ENCODE peak calls at places on chromosomes 5 and 9, in five cellular contexts. S is amniotic stem cell; K is stimulated activated CD8-positive, alpha-beta memory T cell treated with anti-CD3 and anti-CD28 coated beads, Interleukin-4, amount 100 ng/mL, for 48 hours; Y is stimulated activated CD4-positive, alpha-beta T cell treated with anti-CD3 and anti-CD28 coated beads, Interleukin-12 subunit alpha, Interleukin-12 subunit beta, amount 100 ng/mL, for 24 hours; A is nucleus accumbens. M is an unnamed sample.

GRCh38 chr5:145975361-145976066 is 39.1 kb downstream of the SH3RF2 start:
- DNase-seq in S (peak), K (peak), Y (no peak), A (no peak), M (peak)

GRCh38 chr5:149358818-149359217 is 972 bp downstream of the PCYOX1L start:
- DNase-seq in S (no peak), K (no peak), Y (no peak), A (no peak), M (no peak)

GRCh38 chr5:31407921-31408714 is 123.8 kb downstream of the DROSHA start:
- DNase-seq in S (no peak), K (no peak), Y (no peak), A (no peak), M (no peak)

GRCh38 chr5:135560858-135561257 is 17.9 kb downstream of the CXCL14 start:
- DNase-seq in S (peak), K (peak), Y (peak), A (peak), M (peak)

GRCh38 chr9:69696802-69697201 is 24.6 kb upstream of the APBA1 start:
- DNase-seq in S (no peak), K (no peak), Y (no peak), A (no peak), M (no peak)

GRCh38 chr5:60125636-60126035 is 232.1 kb upstream of the PDE4D start:
- DNase-seq in S (no peak), K (no peak), Y (no peak), A (no peak), M (no peak)

GRCh38 chr5:80763873-80764647 is 109.3 kb upstream of the DHFR start:
- DNase-seq in S (no peak), K (no peak), Y (no peak), A (no peak), M (no peak)

GRCh38 chr5:142324377-142324870 is 397 bp downstream of the SPRY4 start:
- DNase-seq in S (no peak), K (no peak), Y (no peak), A (no peak), M (no peak)

GRCh38 chr5:84682531-84682930 is 297.9 kb upstream of the EDIL3 start:
- DNase-seq in S (no peak), K (no peak), Y (no peak), A (no peak), M (no peak)

GRCh38 chr5:38715671-38716070 is 130.1 kb upstream of the OSMR start:
- DNase-seq in S (no peak), K (no peak), Y (no peak), A (no peak), M (no peak)

GRCh38 chr5:53276825-53277224 is 167.3 kb upstream of the MOCS2 start:
- DNase-seq in S (no peak), K (no peak), Y (no peak), A (no peak), M (no peak)

GRCh38 chr5:54470191-54470590 is 14.7 kb downstream of the HSPB3 start:
- DNase-seq in S (peak), K (no peak), Y (no peak), A (no peak), M (peak)

GRCh38 chr9:21465859-21466518 is 16.1 kb downstream of the IFNE start:
- DNase-seq in S (peak), K (no peak), Y (no peak), A (no peak), M (peak)

GRCh38 chr5:5419291-5420210 is 2.9 kb upstream of the ICE1 start:
- DNase-seq in S (peak), K (no peak), Y (no peak), A (no peak), M (peak)

GRCh38 chr9:103731541-103731940 is 362.6 kb upstream of the SMC2 start:
- DNase-seq in S (no peak), K (no peak), Y (no peak), A (no peak), M (no peak)

GRCh38 chr9:90642570-90643539 is at the start of gene DIRAS2:
- DNase-seq in S (peak), K (peak), Y (no peak), A (peak), M (peak)

GRCh38 chr5:34598177-34598794 is 57.8 kb upstream of the RAI14 start:
- DNase-seq in S (peak), K (no peak), Y (no peak), A (no peak), M (peak)

GRCh38 chr5:10457682-10458574 is 16.2 kb downstream of the ROPN1L start:
- DNase-seq in S (no peak), K (no peak), Y (no peak), A (no peak), M (no peak)

GRCh38 chr9:106479679-106480078 is 383.3 kb upstream of the ZNF462 start:
- DNase-seq in S (no peak), K (no peak), Y (no peak), A (no peak), M (peak)

GRCh38 chr9:88991066-88992030 is at the start of gene S1PR3:
- DNase-seq in S (no peak), K (peak), Y (no peak), A (no peak), M (no peak)

GRCh38 chr5:74154526-74154925 is 486.0 kb downstream of the ENC1 start:
- DNase-seq in S (no peak), K (no peak), Y (no peak), A (no peak), M (no peak)

GRCh38 chr5:21806943-21807342 is 1046.2 kb downstream of the CDH12 start:
- DNase-seq in S (no peak), K (no peak), Y (no peak), A (no peak), M (peak)

GRCh38 chr9:19551124-19551929 is 142.5 kb downstream of the ACER2 start:
- DNase-seq in S (no peak), K (no peak), Y (no peak), A (no peak), M (no peak)

GRCh38 chr9:4289411-4290380 is 10.2 kb downstream of the GLIS3 start:
- DNase-seq in S (no peak), K (no peak), Y (no peak), A (no peak), M (no peak)

GRCh38 chr5:35213608-35214007 is 16.7 kb downstream of the PRLR start:
- DNase-seq in S (no peak), K (no peak), Y (no peak), A (no peak), M (no peak)

GRCh38 chr9:19379697-19380046 is 364 bp downstream of the RPS6 start:
- DNase-seq in S (no peak), K (no peak), Y (no peak), A (peak), M (no peak)

GRCh38 chr9:133457233-133457632 is 2.5 kb upstream of the CACFD1 start:
- DNase-seq in S (no peak), K (no peak), Y (no peak), A (no peak), M (no peak)

GRCh38 chr9:133115604-133116345 is 5.3 kb downstream of the RALGDS start:
- DNase-seq in S (no peak), K (peak), Y (peak), A (no peak), M (no peak)

GRCh38 chr9:84939766-84940165 is 270.2 kb downstream of the NTRK2 start:
- DNase-seq in S (no peak), K (no peak), Y (no peak), A (no peak), M (no peak)

GRCh38 chr5:149424371-149425315 is 45.6 kb upstream of the IL17B start:
- DNase-seq in S (no peak), K (no peak), Y (no peak), A (no peak), M (no peak)

GRCh38 chr5:65482727-65483473 is 1.2 kb upstream of the ADAMTS6 start:
- DNase-seq in S (peak), K (no peak), Y (no peak), A (no peak), M (peak)

GRCh38 chr5:132840896-132841818 is 10.7 kb upstream of the SHROOM1 start:
- DNase-seq in S (no peak), K (no peak), Y (no peak), A (no peak), M (no peak)

GRCh38 chr5:7321724-7322123 is 74.2 kb upstream of the ADCY2 start:
- DNase-seq in S (peak), K (no peak), Y (no peak), A (no peak), M (peak)

GRCh38 chr5:52015760-52016159 is 632.5 kb downstream of the ISL1 start:
- DNase-seq in S (no peak), K (no peak), Y (no peak), A (no peak), M (no peak)

GRCh38 chr5:110854200-110854599 is 115.4 kb downstream of the SLC25A46 start:
- DNase-seq in S (no peak), K (no peak), Y (no peak), A (no peak), M (no peak)